ENCODE peak calls at places on chromosome 13, in six cellular contexts. G is uterus, X is heart left ventricle, H is A549, L is tibial nerve, R is GM12891. N is an unnamed sample.

GRCh38 chr13:102591988-102592781 is 4.6 kb upstream of the TPP2 start:
- DNase-seq in X (peak), L (peak), H (peak), G (peak), R (peak), N (peak)

GRCh38 chr13:30971575-30971974 is 39.1 kb downstream of the TEX26 start:
- DNase-seq in R (no peak), X (no peak), H (no peak), G (no peak), L (no peak), N (no peak)

GRCh38 chr13:73754241-73754640 is 380.0 kb downstream of the KLF12 start:
- DNase-seq in G (no peak), L (no peak), R (no peak), H (no peak), X (no peak), N (no peak)

GRCh38 chr13:33782631-33783030 is 35.3 kb upstream of the RFC3 start:
- DNase-seq in G (no peak), H (no peak), L (no peak), X (no peak), R (no peak), N (no peak)

GRCh38 chr13:33260168-33261098 is 25.1 kb downstream of the STARD13 start:
- DNase-seq in L (no peak), H (no peak), G (no peak), R (no peak), X (no peak), N (no peak)

GRCh38 chr13:52127783-52128702 is 830 bp downstream of the NEK5 start:
- DNase-seq in R (peak), G (peak), X (no peak), L (peak), H (peak), N (no peak)

GRCh38 chr13:26048745-26049144 is 3.1 kb downstream of the SHISA2 start:
- DNase-seq in R (no peak), X (no peak), H (no peak), L (no peak), G (no peak), N (no peak)

GRCh38 chr13:90919153-90919552 is 428.3 kb upstream of the MIR17HG start:
- DNase-seq in H (no peak), G (no peak), X (no peak), L (no peak), R (no peak), N (no peak)

GRCh38 chr13:47455581-47455980 is 545.5 kb downstream of the SUCLA2 start:
- DNase-seq in H (no peak), R (no peak), L (no peak), G (no peak), X (no peak), N (no peak)

GRCh38 chr13:106143930-106144709 is 391.3 kb downstream of the EFNB2 start:
- DNase-seq in L (no peak), R (no peak), H (no peak), G (no peak), X (no peak), N (no peak)

GRCh38 chr13:97339019-97339988 is 94.7 kb upstream of the RAP2A start:
- DNase-seq in H (no peak), R (no peak), X (no peak), L (peak), G (peak), N (no peak)

GRCh38 chr13:30622551-30622950 is 4.8 kb downstream of the USPL1 start:
- DNase-seq in X (no peak), L (no peak), G (no peak), R (no peak), H (no peak), N (no peak)

GRCh38 chr13:99322297-99323103 is 15.3 kb upstream of the GPR183 start:
- DNase-seq in X (no peak), G (no peak), R (peak), L (no peak), H (no peak), N (no peak)

GRCh38 chr13:95176611-95177259 is 124.5 kb downstream of the ABCC4 start:
- DNase-seq in H (no peak), L (no peak), G (no peak), R (no peak), X (no peak), N (no peak)

GRCh38 chr13:32142956-32143375 is 111.4 kb downstream of the FRY start:
- DNase-seq in R (no peak), L (no peak), H (no peak), G (no peak), X (no peak), N (no peak)

GRCh38 chr13:103218253-103218652 is 152.0 kb upstream of the SLC10A2 start:
- DNase-seq in L (no peak), X (no peak), R (no peak), H (no peak), G (no peak), N (no peak)

GRCh38 chr13:114310961-114311360 is 3.3 kb upstream of the CHAMP1 start:
- DNase-seq in X (no peak), G (no peak), R (no peak), H (no peak), L (no peak), N (no peak)

GRCh38 chr13:40149611-40150283 is 494.3 kb downstream of the COG6 start:
- DNase-seq in R (no peak), G (peak), L (peak), X (no peak), H (peak), N (no peak)

GRCh38 chr13:35716644-35717170 is 240.2 kb upstream of the MAB21L1 start:
- DNase-seq in H (no peak), X (no peak), R (no peak), L (no peak), G (no peak), N (no peak)

GRCh38 chr13:68927387-68928026 is 1180.1 kb upstream of the ATXN8OS start:
- DNase-seq in G (no peak), L (no peak), R (no peak), X (no peak), H (no peak), N (no peak)

GRCh38 chr13:91141619-91142061 is 205.8 kb upstream of the MIR17HG start:
- DNase-seq in R (no peak), H (no peak), L (no peak), G (no peak), X (no peak), N (no peak)

GRCh38 chr13:107329991-107330390 is 762.1 kb upstream of the ARGLU1 start:
- DNase-seq in H (no peak), G (no peak), R (no peak), X (no peak), L (no peak), N (no peak)

GRCh38 chr13:50129065-50129922 is 114.0 kb downstream of the KCNRG start:
- DNase-seq in G (no peak), X (peak), R (no peak), L (peak), H (no peak), N (no peak)

GRCh38 chr13:50128406-50129048 is 113.3 kb downstream of the KCNRG start:
- DNase-seq in X (no peak), R (peak), L (no peak), G (no peak), H (no peak), N (no peak)

GRCh38 chr13:50131998-50132936 is 117.0 kb downstream of the KCNRG start:
- DNase-seq in X (peak), H (no peak), R (no peak), G (no peak), L (no peak), N (no peak)

GRCh38 chr13:50129923-50130685 is 114.9 kb downstream of the KCNRG start:
- DNase-seq in R (no peak), X (peak), G (peak), L (peak), H (peak), N (no peak)

GRCh38 chr13:50130686-50131051 is 115.4 kb downstream of the KCNRG start:
- DNase-seq in H (peak), G (no peak), X (peak), R (no peak), L (no peak), N (no peak)
- TF ChIP-seq POLR2A in H (no peak), G (no peak), X (no peak), R (no peak), L (no peak), N (no peak)

GRCh38 chr13:113297370-113297871 is 382 bp downstream of the LAMP1 start:
- DNase-seq in G (no peak), L (no peak), R (no peak), H (no peak), X (no peak), N (no peak)
- TF ChIP-seq POLR2A in G (no peak), L (no peak), R (peak), H (no peak), X (no peak), N (no peak)

DNA sequence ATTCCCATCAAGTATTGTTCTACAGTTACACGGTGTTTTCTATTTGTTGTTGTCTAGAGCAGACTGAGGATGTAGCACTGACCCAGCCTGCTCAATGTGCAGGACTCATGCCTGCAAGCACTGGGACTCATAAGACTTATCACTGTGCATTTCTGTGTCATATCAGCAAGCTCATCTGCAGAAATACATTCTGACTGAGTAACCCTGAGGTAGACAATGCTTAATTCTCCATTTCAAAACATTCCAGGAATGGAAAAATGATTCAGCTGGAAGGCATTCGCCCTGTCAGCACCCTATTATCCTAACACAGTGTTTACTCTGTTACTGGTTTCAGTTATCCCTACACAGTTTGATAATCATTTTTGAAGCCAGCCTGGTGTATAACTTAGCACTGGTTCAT is 2506.4 kb downstream of the PCDH9 start:
- DNase-seq in H (peak), L (no peak), G (no peak), X (no peak), R (no peak), N (no peak)
- TF ChIP-seq POLR2A in H (no peak), L (no peak), G (no peak), X (no peak), R (no peak), N (no peak)

GRCh38 chr13:44768233-44768632 is 192.1 kb upstream of the TSC22D1 start:
- DNase-seq in R (peak), X (no peak), G (no peak), L (no peak), H (no peak), N (no peak)
- TF ChIP-seq POLR2A in R (no peak), X (no peak), G (no peak), L (no peak), H (no peak), N (no peak)

DNA sequence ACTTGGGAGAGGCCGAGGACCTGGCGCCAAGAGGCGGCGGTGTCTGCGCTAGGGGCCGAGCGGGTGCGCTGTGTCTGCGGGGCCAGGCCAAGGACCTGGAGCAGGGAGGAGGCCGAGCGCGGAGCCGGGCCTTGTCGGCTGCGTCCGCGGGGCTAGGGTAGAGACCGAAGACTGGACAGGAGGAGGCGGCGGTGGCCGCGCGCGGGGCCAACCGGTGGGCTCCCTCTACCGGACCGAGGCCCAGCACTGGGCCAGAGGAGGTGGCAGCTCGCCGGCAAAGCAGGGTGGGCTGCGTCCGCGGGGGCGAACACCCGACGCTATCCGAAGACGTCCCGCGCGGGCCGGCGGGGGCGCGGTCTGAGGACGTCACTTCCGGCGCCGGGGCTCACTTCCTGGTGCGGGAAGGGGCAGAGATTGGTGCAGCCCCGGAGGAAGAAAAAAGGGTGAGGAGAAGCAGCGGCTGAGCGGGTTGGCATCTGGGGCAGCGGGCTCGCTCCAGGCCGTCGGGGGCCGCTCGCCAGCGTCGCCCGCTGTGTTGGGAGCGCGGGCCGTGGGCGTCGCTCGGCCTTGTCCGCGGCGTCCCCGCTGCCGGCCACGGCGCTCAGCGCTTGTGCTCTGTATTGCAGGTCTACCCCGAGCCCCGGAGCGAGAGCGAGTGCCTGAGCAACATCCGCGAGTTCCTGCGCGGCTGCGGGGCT is 38.3 kb downstream of the ARHGEF7 start:
- DNase-seq in G (peak), R (peak), L (peak), X (peak), H (peak), N (peak)
- TF ChIP-seq POLR2A in G (peak), R (peak), L (peak), X (peak), H (peak), N (peak)